ENCODE peak calls at places on chromosome 21, in seven cellular contexts. Z is KBM-7, I is NCI-H510A, G is NCI-H345, K is brain microvascular endothelial cell, X is SW480, O is adrenal gland. U is an unnamed sample.

GRCh38 chr21:33115586-33116541 is 45.9 kb downstream of the OLIG1 start:
- DNase-seq in O (no peak), K (no peak), X (no peak), Z (no peak), G (no peak), I (no peak), U (no peak)

GRCh38 chr21:24870633-24871032 is 736.6 kb downstream of the MRPL39 start:
- DNase-seq in Z (no peak), K (no peak), I (no peak), G (no peak), O (no peak), X (no peak), U (no peak)

GRCh38 chr21:24895885-24896734 is 711.2 kb downstream of the MRPL39 start:
- DNase-seq in O (peak), G (peak), K (no peak), I (no peak), Z (peak), X (peak), U (no peak)

GRCh38 chr21:19458295-19458694 is 1054.7 kb upstream of the TMPRSS15 start:
- DNase-seq in G (no peak), K (no peak), O (no peak), Z (no peak), I (no peak), X (no peak), U (no peak)

GRCh38 chr21:29775462-29775861 is 164.3 kb downstream of the GRIK1 start:
- DNase-seq in I (no peak), X (no peak), G (no peak), O (no peak), K (no peak), Z (peak), U (no peak)

GRCh38 chr21:15063821-15064575 is 802 bp downstream of the NRIP1 start:
- DNase-seq in O (peak), K (peak), I (no peak), G (no peak), Z (peak), X (peak), U (no peak)

GRCh38 chr21:45341779-45342178 is 54.1 kb upstream of the POFUT2 start:
- DNase-seq in X (no peak), I (no peak), Z (no peak), O (no peak), K (no peak), G (peak), U (no peak)

GRCh38 chr21:33135925-33136324 is 66.0 kb downstream of the OLIG1 start:
- DNase-seq in Z (no peak), O (no peak), K (no peak), G (peak), X (no peak), I (peak), U (peak)

GRCh38 chr21:14989359-14989758 is 75.4 kb downstream of the NRIP1 start:
- DNase-seq in X (no peak), Z (no peak), G (no peak), O (no peak), K (no peak), I (no peak), U (no peak)

GRCh38 chr21:39057121-39057520 is 126.1 kb downstream of the PSMG1 start:
- DNase-seq in G (peak), Z (no peak), K (no peak), I (no peak), X (no peak), O (no peak), U (peak)

GRCh38 chr21:17105972-17106371 is 406.9 kb upstream of the CXADR start:
- DNase-seq in G (no peak), X (no peak), Z (no peak), K (peak), O (peak), I (no peak), U (no peak)

GRCh38 chr21:36330904-36331303 is 10.9 kb downstream of the MORC3 start:
- DNase-seq in K (peak), I (no peak), O (peak), Z (peak), X (peak), G (peak), U (peak)

U was measured in NCI-H2029 treated with DMSO at 0.1 percent for 48 hours.